ENCODE peak calls at places on chromosome 20, in nine cellular contexts. B, H, D, N, Y, R, M, W and I are unnamed samples.

GRCh38 chr20:53581444-53582311 is 12.0 kb downstream of the ZNF217 start:
- DNase-seq in Y (no peak), M (no peak), N (no peak), W (peak), B (no peak), H (no peak), D (no peak), R (no peak), I (no peak)

GRCh38 chr20:13212750-13213149 is 8.3 kb upstream of the ISM1 start:
- DNase-seq in N (no peak), M (no peak), B (no peak), R (no peak), D (no peak), H (no peak), Y (no peak), W (no peak), I (no peak)

GRCh38 chr20:22825076-22825475 is 210.0 kb upstream of the SSTR4 start:
- DNase-seq in H (no peak), R (no peak), B (no peak), D (no peak), N (no peak), Y (no peak), W (no peak), M (no peak), I (no peak)

GRCh38 chr20:23205656-23206055 is 119.5 kb upstream of the CD93 start:
- DNase-seq in H (no peak), N (no peak), R (peak), M (no peak), B (peak), Y (peak), W (no peak), D (no peak), I (no peak)

GRCh38 chr20:32483351-32484220 is 101.5 kb downstream of the NOL4L start:
- DNase-seq in W (no peak), Y (no peak), B (peak), N (peak), D (peak), R (peak), H (peak), M (peak), I (peak)

GRCh38 chr20:15584507-15584906 is 988.7 kb downstream of the KIF16B start:
- DNase-seq in M (no peak), Y (no peak), W (no peak), R (no peak), N (no peak), B (no peak), H (no peak), D (no peak), I (no peak)

GRCh38 chr20:58712116-58712822 is 19.7 kb downstream of the NPEPL1 start:
- DNase-seq in D (no peak), B (peak), M (no peak), H (peak), W (no peak), R (no peak), Y (peak), N (no peak), I (peak)

GRCh38 chr20:61954276-61955021 is 111.2 kb downstream of the TAF4 start:
- DNase-seq in R (no peak), N (no peak), H (peak), D (no peak), B (no peak), Y (peak), M (no peak), W (no peak), I (no peak)

GRCh38 chr20:5719861-5720401 is 30.3 kb upstream of the SHLD1 start:
- DNase-seq in B (no peak), W (no peak), Y (no peak), H (peak), R (peak), M (no peak), N (no peak), D (no peak), I (no peak)

GRCh38 chr20:24737212-24737850 is 211.7 kb upstream of the CST7 start:
- DNase-seq in D (no peak), H (no peak), B (no peak), M (no peak), N (no peak), R (no peak), Y (no peak), W (no peak), I (no peak)
- TF ChIP-seq CTCF in D (no peak), H (no peak), B (no peak), M (no peak), N (no peak), R (no peak), Y (no peak), W (no peak), I (no peak)

GRCh38 chr20:44849712-44850111 is 35.8 kb upstream of the YWHAB start:
- DNase-seq in W (no peak), D (no peak), M (no peak), R (no peak), H (no peak), B (no peak), N (no peak), Y (no peak), I (no peak)
- TF ChIP-seq CTCF in W (no peak), D (no peak), M (no peak), R (no peak), H (no peak), B (no peak), N (no peak), Y (no peak), I (no peak)

GRCh38 chr20:56968386-56969048 is 297.9 kb downstream of the BMP7 start:
- DNase-seq in H (no peak), B (no peak), R (no peak), N (no peak), M (no peak), Y (no peak), W (no peak), D (no peak), I (no peak)

GRCh38 chr20:56967916-56968315 is 298.5 kb downstream of the BMP7 start:
- DNase-seq in D (no peak), B (no peak), R (no peak), N (no peak), M (no peak), H (no peak), W (no peak), Y (no peak), I (no peak)

DNA sequence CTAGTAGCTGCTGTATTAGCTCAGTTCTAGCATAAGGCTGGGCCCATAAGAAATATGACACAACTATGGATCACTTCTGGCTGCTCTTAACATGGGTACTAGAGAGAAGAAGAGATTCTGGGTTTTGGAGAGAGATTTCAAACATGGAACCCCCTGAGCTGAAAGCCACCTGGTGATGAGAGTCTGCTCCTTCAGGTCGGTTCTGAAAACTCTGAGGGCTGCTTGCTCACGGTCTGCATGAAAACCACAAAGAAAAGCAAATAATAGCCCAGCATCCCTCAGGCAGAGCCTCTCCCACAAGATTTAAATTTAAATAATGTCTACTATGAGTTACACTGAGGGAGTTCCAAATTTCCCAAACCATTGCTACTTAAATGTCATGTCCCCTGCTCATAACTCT is 301.6 kb downstream of the BMP7 start:
- DNase-seq in Y (no peak), B (no peak), N (no peak), W (no peak), R (no peak), H (no peak), M (no peak), D (no peak), I (no peak)
- TF ChIP-seq CTCF in Y (no peak), B (no peak), N (no peak), W (no peak), R (no peak), H (no peak), M (no peak), D (no peak), I (no peak)

DNA sequence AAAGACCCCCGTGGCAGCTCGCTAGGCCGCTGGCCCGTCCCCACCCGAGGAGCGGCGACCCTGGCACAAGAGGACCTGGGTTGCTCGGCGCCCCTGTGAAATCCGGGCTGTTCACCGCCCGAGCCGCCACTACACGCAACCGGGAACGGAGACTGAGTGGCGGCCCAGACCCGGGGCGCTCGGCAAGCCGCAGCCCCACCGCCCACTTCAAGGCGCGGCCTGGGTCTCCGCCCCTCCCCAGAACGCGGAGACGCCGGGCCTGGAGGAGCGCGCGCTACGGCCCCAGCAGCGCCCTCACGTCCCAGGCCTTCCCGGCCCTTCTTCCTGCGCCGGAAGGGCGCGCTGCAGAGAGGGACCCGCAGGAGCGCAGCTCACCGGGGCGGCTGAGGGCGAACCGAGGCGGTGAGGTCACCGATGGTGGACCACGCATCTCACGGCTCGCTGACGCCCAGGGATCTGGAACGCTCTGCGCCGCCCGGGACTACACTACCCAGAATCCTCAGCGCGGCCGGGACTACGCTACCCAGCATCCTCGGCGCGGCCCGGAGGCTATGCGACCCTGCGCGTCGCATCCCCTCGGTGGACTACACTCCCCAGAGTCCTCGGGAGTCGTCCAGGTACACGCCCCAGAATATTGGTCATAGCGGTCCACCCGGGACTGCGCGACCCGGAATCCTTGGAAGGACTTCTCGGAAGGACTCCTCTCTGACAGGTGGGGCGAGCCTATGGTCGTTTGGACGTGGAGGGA is at the start of gene ZNF337:
- DNase-seq in M (peak), R (peak), N (peak), B (peak), W (peak), Y (peak), D (peak), H (peak), I (peak)
- TF ChIP-seq CTCF in M (no peak), R (peak), N (peak), B (peak), W (no peak), Y (peak), D (no peak), H (no peak), I (no peak)

DNA sequence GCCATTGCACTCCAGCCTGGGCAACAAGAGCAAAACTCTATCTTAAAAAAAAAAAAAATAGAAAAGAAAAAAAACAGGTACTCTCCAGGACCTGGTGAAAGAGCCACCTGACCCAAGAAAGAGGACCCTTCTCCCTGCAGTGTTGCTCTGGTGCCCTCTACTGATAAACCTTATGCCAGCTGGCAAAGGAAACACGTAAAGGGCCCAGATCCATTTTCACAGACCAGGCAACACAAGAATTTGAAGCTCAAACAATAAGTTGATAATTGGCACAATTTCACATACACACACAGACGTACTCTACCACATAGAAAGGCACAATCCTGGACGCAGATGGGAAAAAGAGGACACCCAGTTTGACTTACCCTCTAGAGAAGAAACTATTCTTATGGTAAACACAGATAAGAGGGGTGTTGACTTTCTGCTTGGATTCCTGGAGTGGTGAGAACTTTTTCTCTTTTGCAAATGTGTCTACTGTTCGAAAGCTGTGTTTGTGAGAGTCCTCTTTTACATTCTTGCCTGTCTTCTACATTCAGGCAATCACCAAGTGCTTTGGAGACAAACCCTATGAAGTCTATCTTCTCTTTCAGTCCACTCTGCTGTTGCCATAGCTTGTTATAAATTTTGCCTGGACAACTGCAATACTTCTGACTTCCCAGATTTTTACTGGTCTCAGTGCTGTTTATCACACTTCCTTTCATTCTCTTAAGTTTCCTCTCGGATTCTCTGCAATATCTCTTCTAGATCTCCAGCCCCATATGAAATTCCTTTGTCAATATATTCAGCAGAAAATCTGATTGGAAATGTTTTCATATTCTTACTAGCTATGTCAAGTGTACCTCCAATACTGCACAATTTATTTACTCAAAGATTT is 6.4 kb upstream of the SNRPB start:
- DNase-seq in H (no peak), D (no peak), Y (no peak), B (no peak), W (no peak), M (no peak), R (no peak), N (no peak), I (no peak)
- TF ChIP-seq CTCF in H (no peak), D (peak), Y (no peak), B (no peak), W (no peak), M (peak), R (no peak), N (no peak), I (no peak)

DNA sequence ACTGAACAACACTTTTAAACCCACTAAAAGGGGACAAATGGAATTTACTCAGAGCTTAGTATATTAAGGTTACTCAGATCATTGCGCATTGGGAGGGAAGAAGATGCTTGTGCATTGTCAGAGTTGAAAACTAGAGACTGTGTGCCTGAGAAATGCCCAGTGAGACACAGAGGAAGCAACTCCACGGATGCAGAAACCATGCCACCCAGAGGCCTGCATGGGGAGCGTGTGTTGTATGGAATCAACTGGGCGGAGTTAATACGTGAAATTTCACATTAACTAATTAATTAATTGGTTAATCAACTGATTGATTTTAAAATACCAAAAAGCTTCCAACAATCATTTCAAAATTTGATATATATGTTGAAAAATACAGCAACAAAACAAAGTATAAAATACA is 391.6 kb downstream of the PLCB1 start:
- DNase-seq in D (no peak), Y (no peak), W (no peak), H (no peak), M (no peak), N (peak), B (no peak), R (no peak), I (no peak)
- TF ChIP-seq CTCF in D (peak), Y (no peak), W (no peak), H (no peak), M (no peak), N (peak), B (peak), R (no peak), I (no peak)

GRCh38 chr20:19211661-19212523 is 550 bp upstream of the SLC24A3 start:
- DNase-seq in Y (peak), R (peak), M (peak), W (no peak), N (peak), H (peak), B (peak), D (no peak), I (no peak)
- TF ChIP-seq CTCF in Y (no peak), R (peak), M (no peak), W (no peak), N (no peak), H (no peak), B (peak), D (no peak), I (no peak)

GRCh38 chr20:35618032-35618371 is 2.4 kb downstream of the SPAG4 start:
- DNase-seq in D (no peak), M (no peak), R (no peak), B (no peak), W (no peak), Y (no peak), H (no peak), N (no peak), I (no peak)

GRCh38 chr20:35619196-35620095 is 3.8 kb downstream of the SPAG4 start:
- DNase-seq in W (peak), M (peak), N (peak), Y (peak), D (peak), B (peak), H (peak), R (peak), I (peak)

GRCh38 chr20:35620818-35621559 is 5.4 kb downstream of the SPAG4 start:
- DNase-seq in R (no peak), W (no peak), N (no peak), Y (no peak), M (no peak), H (no peak), D (no peak), B (no peak), I (no peak)

GRCh38 chr20:35618372-35619131 is 2.9 kb downstream of the SPAG4 start:
- DNase-seq in Y (peak), D (peak), R (peak), N (peak), W (no peak), B (no peak), M (peak), H (no peak), I (no peak)

GRCh38 chr20:35621560-35621946 is 5.9 kb downstream of the SPAG4 start:
- DNase-seq in H (no peak), B (no peak), D (no peak), N (no peak), W (no peak), M (no peak), R (no peak), Y (no peak), I (no peak)
- TF ChIP-seq CTCF in H (no peak), B (no peak), D (no peak), N (no peak), W (no peak), M (no peak), R (peak), Y (no peak), I (no peak)

GRCh38 chr20:51383891-51384510 is 158.5 kb downstream of the NFATC2 start:
- DNase-seq in H (peak), R (no peak), W (no peak), B (no peak), N (no peak), Y (no peak), M (no peak), D (no peak), I (no peak)

GRCh38 chr20:51386586-51386985 is 155.9 kb downstream of the NFATC2 start:
- DNase-seq in B (no peak), W (no peak), N (no peak), D (no peak), H (peak), R (no peak), M (no peak), Y (peak), I (no peak)

GRCh38 chr20:51384854-51385253 is 157.7 kb downstream of the NFATC2 start:
- DNase-seq in R (no peak), D (no peak), N (no peak), H (no peak), B (no peak), Y (no peak), W (no peak), M (no peak), I (no peak)

GRCh38 chr20:51387125-51387865 is 155.2 kb downstream of the NFATC2 start:
- DNase-seq in M (no peak), H (peak), R (no peak), D (no peak), B (no peak), N (no peak), W (no peak), Y (peak), I (no peak)

GRCh38 chr20:51385941-51386530 is 156.5 kb downstream of the NFATC2 start:
- DNase-seq in M (peak), Y (peak), B (no peak), D (peak), R (peak), H (peak), N (peak), W (peak), I (no peak)
- TF ChIP-seq CTCF in M (peak), Y (peak), B (peak), D (peak), R (peak), H (peak), N (peak), W (peak), I (peak)